ENCODE peak calls at places on chromosome 5, in five cellular contexts. A is mesothelial cell of epicardium, R is GM23338, W is hepatocyte, O is sigmoid colon. P is an unnamed sample.

GRCh38 chr5:132059696-132060500 is 557 bp upstream of the IL3 start:
- DNase-seq in A (peak; percentile 6), O (peak; percentile 35), W (no peak), R (no peak), P (no peak)

GRCh38 chr5:54357371-54358058 is 47.1 kb upstream of the ARL15 start:
- DNase-seq in W (no peak), O (no peak), R (no peak), A (no peak), P (no peak)

GRCh38 chr5:177336112-177336511 is 15.4 kb downstream of the LMAN2 start:
- DNase-seq in A (no peak), R (peak; percentile 49), O (no peak), W (no peak), P (peak; percentile 63)

GRCh38 chr5:133455681-133456080 is 156.7 kb downstream of the FSTL4 start:
- DNase-seq in A (no peak), R (no peak), O (no peak), W (no peak), P (no peak)

GRCh38 chr5:42991477-42992034 is 48.6 kb downstream of the ANXA2R start:
- DNase-seq in O (no peak), R (peak; percentile 47), W (no peak), A (no peak), P (peak; percentile 32)

GRCh38 chr5:159010611-159011497 is 88.9 kb downstream of the EBF1 start:
- DNase-seq in W (no peak), O (no peak), R (peak; percentile 37), A (no peak), P (peak; percentile 40)

GRCh38 chr5:92945630-92946097 is 635.4 kb downstream of the NR2F1-AS1 start:
- DNase-seq in A (no peak), W (no peak), O (no peak), R (no peak), P (peak; percentile 44)

GRCh38 chr5:145937432-145938250 is 1.3 kb downstream of the SH3RF2 start:
- DNase-seq in O (no peak), A (no peak), W (peak; percentile 76), R (peak; percentile 40), P (peak; percentile 52)

GRCh38 chr5:150521522-150521817 is 13.5 kb downstream of the NDST1 start:
- DNase-seq in W (no peak), O (no peak), R (no peak), A (no peak), P (no peak)

GRCh38 chr5:64506567-64507321 is 929 bp downstream of the RGS7BP start:
- DNase-seq in R (peak; percentile 81), O (no peak), W (no peak), A (no peak), P (peak; percentile 51)

GRCh38 chr5:41785061-41785460 is 85.2 kb downstream of the OXCT1 start:
- DNase-seq in A (no peak), W (no peak), O (no peak), R (no peak), P (no peak)

GRCh38 chr5:180526265-180526664 is 32.1 kb downstream of the CNOT6 start:
- DNase-seq in W (no peak), A (no peak), O (no peak), R (no peak), P (no peak)

GRCh38 chr5:73299017-73299630 is 126.1 kb downstream of the TMEM174 start:
- DNase-seq in A (no peak), R (peak; percentile 78), O (no peak), W (peak; percentile 34), P (peak; percentile 74)

GRCh38 chr5:52859619-52860018 is 71.9 kb downstream of the ITGA1 start:
- DNase-seq in R (no peak), A (no peak), O (no peak), W (no peak), P (no peak)

DNA sequence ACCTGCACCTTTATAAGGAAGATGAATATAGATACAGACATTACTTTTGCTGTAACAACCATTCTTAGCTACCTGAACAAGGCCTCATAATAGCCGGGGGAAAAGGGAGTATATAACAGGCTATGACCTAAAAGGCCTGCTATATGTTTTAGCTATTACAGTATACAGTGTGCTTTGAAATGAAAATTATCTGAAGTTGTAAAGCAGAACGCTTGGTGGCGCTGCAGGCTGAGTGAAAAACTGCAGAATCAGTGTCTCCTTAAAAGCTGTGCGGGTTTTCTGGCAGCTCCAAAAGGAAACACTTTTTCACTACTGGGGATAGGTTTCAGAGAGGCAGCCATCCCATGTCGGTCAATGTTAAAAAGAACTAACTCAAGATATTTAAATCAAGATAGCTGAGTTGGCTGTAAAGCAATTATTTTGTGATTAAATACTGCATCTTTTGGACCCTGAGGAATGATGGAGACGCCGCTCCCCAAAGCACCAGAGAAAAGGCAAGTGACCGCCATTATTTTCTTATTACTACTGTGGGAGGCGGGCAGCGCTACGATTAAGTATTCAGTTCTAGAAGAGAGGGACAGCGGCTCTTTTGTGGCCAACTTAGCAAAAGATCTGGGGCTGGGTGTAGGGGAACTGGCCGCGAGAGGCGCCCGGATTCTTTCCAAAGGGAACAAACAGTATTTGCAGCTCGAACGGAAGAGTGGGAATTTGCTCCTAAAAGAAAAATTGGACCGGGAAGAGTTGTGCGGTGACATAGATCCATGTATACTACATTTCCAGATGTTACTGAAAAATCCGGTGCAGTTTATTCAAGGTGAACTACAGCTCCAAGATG is 5.9 kb downstream of the PCDHB6 start:
- DNase-seq in O (no peak), W (no peak), R (peak; percentile 86), A (no peak), P (no peak)
- TF ChIP-seq CTCF in O (no peak), W (no peak), R (peak; percentile 81), A (peak; percentile 32), P (no peak)

DNA sequence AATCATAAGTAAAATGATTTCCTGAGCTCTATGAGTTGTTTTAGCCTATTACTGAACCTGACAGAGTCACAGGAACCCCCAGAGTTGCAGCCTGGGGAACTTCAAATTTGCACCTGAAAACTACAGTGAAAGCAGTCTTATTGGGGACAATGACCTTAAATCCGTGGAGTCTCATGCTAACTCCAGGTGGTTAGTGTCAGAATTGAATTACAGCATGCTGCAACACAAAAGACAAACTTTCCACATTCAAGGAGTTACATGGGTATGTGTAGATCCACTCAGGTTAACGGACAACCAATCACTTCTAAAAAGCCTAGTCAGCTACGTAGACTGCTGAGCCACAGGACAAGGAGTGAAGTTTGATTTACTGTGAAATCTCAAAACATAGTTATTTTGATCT is 49.7 kb downstream of the PLPP1 start:
- DNase-seq in A (no peak), O (no peak), R (peak; percentile 64), W (no peak), P (no peak)
- TF ChIP-seq CTCF in A (no peak), O (no peak), R (no peak), W (no peak), P (no peak)

GRCh38 chr5:102154291-102154690 is 141.8 kb downstream of the SLCO4C1 start:
- DNase-seq in A (no peak), R (no peak), W (no peak), O (no peak), P (no peak)

GRCh38 chr5:102152906-102153787 is 142.9 kb downstream of the SLCO4C1 start:
- DNase-seq in R (peak; percentile 76), W (peak; percentile 58), O (no peak), A (no peak), P (peak; percentile 41)
- TF ChIP-seq CTCF in R (peak; percentile 74), W (peak; percentile 76), O (no peak), A (peak; percentile 65), P (peak; percentile 58)

GRCh38 chr5:11182441-11183080 is 421.5 kb upstream of the DAP start:
- DNase-seq in A (no peak), O (no peak), R (peak; percentile 85), W (peak; percentile 60), P (peak; percentile 56)
- TF ChIP-seq CTCF in A (peak; percentile 17), O (no peak), R (peak; percentile 71), W (peak; percentile 57), P (peak; percentile 32)

GRCh38 chr5:129122560-129122959 is 28.0 kb downstream of the ISOC1 start:
- DNase-seq in R (no peak), O (no peak), W (no peak), A (no peak), P (no peak)

GRCh38 chr5:129120158-129120581 is 25.6 kb downstream of the ISOC1 start:
- DNase-seq in R (no peak), A (no peak), O (no peak), W (no peak), P (no peak)

GRCh38 chr5:129125819-129126218 is 31.3 kb downstream of the ISOC1 start:
- DNase-seq in R (no peak), O (no peak), A (no peak), W (no peak), P (no peak)
- TF ChIP-seq CTCF in R (no peak), O (no peak), A (no peak), W (no peak), P (no peak)

GRCh38 chr5:156093024-156093423 is 233.9 kb upstream of the SGCD start:
- DNase-seq in A (no peak), O (no peak), W (no peak), R (no peak), P (no peak)

GRCh38 chr5:156094001-156094400 is 233.0 kb upstream of the SGCD start:
- DNase-seq in R (peak; percentile 23), W (no peak), O (no peak), A (no peak), P (no peak)

GRCh38 chr5:156096259-156096658 is 230.7 kb upstream of the SGCD start:
- DNase-seq in W (no peak), R (no peak), O (no peak), A (no peak), P (no peak)

GRCh38 chr5:156095709-156096241 is 231.2 kb upstream of the SGCD start:
- DNase-seq in W (no peak), A (no peak), O (no peak), R (no peak), P (no peak)
- TF ChIP-seq CTCF in W (no peak), A (no peak), O (no peak), R (no peak), P (no peak)

P was measured in Calu3.